ENCODE peak calls at places on chromosomes 16 and 17, in ten cellular contexts. One of them, this sample, is unnamed.

GRCh38 chr17:45361451-45361850 is 44.6 kb upstream of the MAP3K14 start:
- DNase-seq in cardiac muscle cell: no peak
- DNase-seq in HuH-7.5: no peak
- DNase-seq in AG10803: no peak
- DNase-seq in stimulated activated CD8-positive, alpha-beta memory T cell treated with anti-CD3 and anti-CD28 coated beads, Interleukin-4, amount 100 ng/mL, for 4 hours: no peak
- DNase-seq in fibroblast of lung: no peak
- DNase-seq in CD4-positive, alpha-beta memory T cell: no peak
- DNase-seq in activated T-cell treated with anti-CD3 and anti-CD28 coated beads, Interleukin-2, amount 50 U/mL, for 72 hours: no peak
- DNase-seq in EL: no peak
- DNase-seq in CD4-positive, alpha-beta T cell: no peak
- DNase-seq in this sample: no peak

GRCh38 chr16:4648917-4649316 is 24.3 kb downstream of the MGRN1 start:
- DNase-seq in cardiac muscle cell: no peak
- DNase-seq in HuH-7.5: no peak
- DNase-seq in AG10803: no peak
- DNase-seq in stimulated activated CD8-positive, alpha-beta memory T cell treated with anti-CD3 and anti-CD28 coated beads, Interleukin-4, amount 100 ng/mL, for 4 hours: no peak
- DNase-seq in fibroblast of lung: no peak
- DNase-seq in CD4-positive, alpha-beta memory T cell: no peak
- DNase-seq in activated T-cell treated with anti-CD3 and anti-CD28 coated beads, Interleukin-2, amount 50 U/mL, for 72 hours: no peak
- DNase-seq in EL: no peak
- DNase-seq in CD4-positive, alpha-beta T cell: no peak
- DNase-seq in this sample: no peak

GRCh38 chr16:56988948-56989945 is at the start of gene NLRC5:
- DNase-seq in cardiac muscle cell: peak
- DNase-seq in HuH-7.5: peak
- DNase-seq in AG10803: peak
- DNase-seq in stimulated activated CD8-positive, alpha-beta memory T cell treated with anti-CD3 and anti-CD28 coated beads, Interleukin-4, amount 100 ng/mL, for 4 hours: peak
- DNase-seq in fibroblast of lung: peak
- DNase-seq in CD4-positive, alpha-beta memory T cell: peak
- DNase-seq in activated T-cell treated with anti-CD3 and anti-CD28 coated beads, Interleukin-2, amount 50 U/mL, for 72 hours: peak
- DNase-seq in EL: peak
- DNase-seq in CD4-positive, alpha-beta T cell: peak
- DNase-seq in this sample: peak

GRCh38 chr17:56172517-56172982 is 19.3 kb downstream of the ANKFN1 start:
- DNase-seq in cardiac muscle cell: peak
- DNase-seq in HuH-7.5: no peak
- DNase-seq in AG10803: peak
- DNase-seq in stimulated activated CD8-positive, alpha-beta memory T cell treated with anti-CD3 and anti-CD28 coated beads, Interleukin-4, amount 100 ng/mL, for 4 hours: no peak
- DNase-seq in fibroblast of lung: no peak
- DNase-seq in CD4-positive, alpha-beta memory T cell: no peak
- DNase-seq in activated T-cell treated with anti-CD3 and anti-CD28 coated beads, Interleukin-2, amount 50 U/mL, for 72 hours: no peak
- DNase-seq in EL: peak
- DNase-seq in CD4-positive, alpha-beta T cell: no peak
- DNase-seq in this sample: no peak

GRCh38 chr17:50354198-50354597 is 8.3 kb downstream of the XYLT2 start:
- DNase-seq in cardiac muscle cell: no peak
- DNase-seq in HuH-7.5: no peak
- DNase-seq in AG10803: no peak
- DNase-seq in stimulated activated CD8-positive, alpha-beta memory T cell treated with anti-CD3 and anti-CD28 coated beads, Interleukin-4, amount 100 ng/mL, for 4 hours: no peak
- DNase-seq in fibroblast of lung: no peak
- DNase-seq in CD4-positive, alpha-beta memory T cell: no peak
- DNase-seq in activated T-cell treated with anti-CD3 and anti-CD28 coated beads, Interleukin-2, amount 50 U/mL, for 72 hours: no peak
- DNase-seq in EL: no peak
- DNase-seq in CD4-positive, alpha-beta T cell: no peak
- DNase-seq in this sample: no peak

GRCh38 chr17:46072998-46073397 is 73.9 kb downstream of the STH start:
- DNase-seq in cardiac muscle cell: no peak
- DNase-seq in HuH-7.5: no peak
- DNase-seq in AG10803: peak
- DNase-seq in stimulated activated CD8-positive, alpha-beta memory T cell treated with anti-CD3 and anti-CD28 coated beads, Interleukin-4, amount 100 ng/mL, for 4 hours: no peak
- DNase-seq in fibroblast of lung: peak
- DNase-seq in CD4-positive, alpha-beta memory T cell: no peak
- DNase-seq in activated T-cell treated with anti-CD3 and anti-CD28 coated beads, Interleukin-2, amount 50 U/mL, for 72 hours: no peak
- DNase-seq in EL: peak
- DNase-seq in CD4-positive, alpha-beta T cell: no peak
- DNase-seq in this sample: no peak

GRCh38 chr17:58965221-58965620 is 141.5 kb downstream of the TRIM37 start:
- DNase-seq in cardiac muscle cell: no peak
- DNase-seq in HuH-7.5: no peak
- DNase-seq in AG10803: no peak
- DNase-seq in stimulated activated CD8-positive, alpha-beta memory T cell treated with anti-CD3 and anti-CD28 coated beads, Interleukin-4, amount 100 ng/mL, for 4 hours: no peak
- DNase-seq in fibroblast of lung: no peak
- DNase-seq in CD4-positive, alpha-beta memory T cell: no peak
- DNase-seq in activated T-cell treated with anti-CD3 and anti-CD28 coated beads, Interleukin-2, amount 50 U/mL, for 72 hours: no peak
- DNase-seq in EL: no peak
- DNase-seq in CD4-positive, alpha-beta T cell: no peak
- DNase-seq in this sample: no peak

GRCh38 chr17:55635253-55635766 is 87.4 kb downstream of the TMEM100 start:
- DNase-seq in cardiac muscle cell: no peak
- DNase-seq in HuH-7.5: no peak
- DNase-seq in AG10803: no peak
- DNase-seq in stimulated activated CD8-positive, alpha-beta memory T cell treated with anti-CD3 and anti-CD28 coated beads, Interleukin-4, amount 100 ng/mL, for 4 hours: no peak
- DNase-seq in fibroblast of lung: no peak
- DNase-seq in CD4-positive, alpha-beta memory T cell: no peak
- DNase-seq in activated T-cell treated with anti-CD3 and anti-CD28 coated beads, Interleukin-2, amount 50 U/mL, for 72 hours: no peak
- DNase-seq in EL: no peak
- DNase-seq in CD4-positive, alpha-beta T cell: no peak
- DNase-seq in this sample: no peak

GRCh38 chr16:71933913-71934696 is 38.8 kb downstream of the IST1 start:
- DNase-seq in cardiac muscle cell: no peak
- DNase-seq in HuH-7.5: no peak
- DNase-seq in AG10803: peak
- DNase-seq in stimulated activated CD8-positive, alpha-beta memory T cell treated with anti-CD3 and anti-CD28 coated beads, Interleukin-4, amount 100 ng/mL, for 4 hours: no peak
- DNase-seq in fibroblast of lung: peak
- DNase-seq in CD4-positive, alpha-beta memory T cell: no peak
- DNase-seq in activated T-cell treated with anti-CD3 and anti-CD28 coated beads, Interleukin-2, amount 50 U/mL, for 72 hours: no peak
- DNase-seq in EL: peak
- DNase-seq in CD4-positive, alpha-beta T cell: no peak
- DNase-seq in this sample: no peak

GRCh38 chr17:19376799-19377198 is 1.5 kb upstream of the MAPK7 start:
- DNase-seq in cardiac muscle cell: no peak
- DNase-seq in HuH-7.5: no peak
- DNase-seq in AG10803: no peak
- DNase-seq in stimulated activated CD8-positive, alpha-beta memory T cell treated with anti-CD3 and anti-CD28 coated beads, Interleukin-4, amount 100 ng/mL, for 4 hours: no peak
- DNase-seq in fibroblast of lung: no peak
- DNase-seq in CD4-positive, alpha-beta memory T cell: no peak
- DNase-seq in activated T-cell treated with anti-CD3 and anti-CD28 coated beads, Interleukin-2, amount 50 U/mL, for 72 hours: no peak
- DNase-seq in EL: no peak
- DNase-seq in CD4-positive, alpha-beta T cell: no peak
- DNase-seq in this sample: no peak

GRCh38 chr17:59893617-59894100 is 738 bp downstream of the RPS6KB1 start:
- DNase-seq in cardiac muscle cell: peak
- DNase-seq in HuH-7.5: peak
- DNase-seq in AG10803: peak
- DNase-seq in stimulated activated CD8-positive, alpha-beta memory T cell treated with anti-CD3 and anti-CD28 coated beads, Interleukin-4, amount 100 ng/mL, for 4 hours: peak
- DNase-seq in fibroblast of lung: peak
- DNase-seq in CD4-positive, alpha-beta memory T cell: no peak
- DNase-seq in activated T-cell treated with anti-CD3 and anti-CD28 coated beads, Interleukin-2, amount 50 U/mL, for 72 hours: peak
- DNase-seq in EL: peak
- DNase-seq in CD4-positive, alpha-beta T cell: no peak
- DNase-seq in this sample: no peak

GRCh38 chr17:67372751-67373150 is 4.3 kb upstream of the PITPNC1 start:
- DNase-seq in cardiac muscle cell: no peak
- DNase-seq in HuH-7.5: no peak
- DNase-seq in AG10803: no peak
- DNase-seq in stimulated activated CD8-positive, alpha-beta memory T cell treated with anti-CD3 and anti-CD28 coated beads, Interleukin-4, amount 100 ng/mL, for 4 hours: no peak
- DNase-seq in fibroblast of lung: no peak
- DNase-seq in CD4-positive, alpha-beta memory T cell: no peak
- DNase-seq in activated T-cell treated with anti-CD3 and anti-CD28 coated beads, Interleukin-2, amount 50 U/mL, for 72 hours: no peak
- DNase-seq in EL: no peak
- DNase-seq in CD4-positive, alpha-beta T cell: no peak
- DNase-seq in this sample: no peak

GRCh38 chr17:73029021-73029420 is 63.5 kb downstream of the SLC39A11 start:
- DNase-seq in cardiac muscle cell: no peak
- DNase-seq in HuH-7.5: no peak
- DNase-seq in AG10803: no peak
- DNase-seq in stimulated activated CD8-positive, alpha-beta memory T cell treated with anti-CD3 and anti-CD28 coated beads, Interleukin-4, amount 100 ng/mL, for 4 hours: no peak
- DNase-seq in fibroblast of lung: no peak
- DNase-seq in CD4-positive, alpha-beta memory T cell: no peak
- DNase-seq in activated T-cell treated with anti-CD3 and anti-CD28 coated beads, Interleukin-2, amount 50 U/mL, for 72 hours: no peak
- DNase-seq in EL: no peak
- DNase-seq in CD4-positive, alpha-beta T cell: no peak
- DNase-seq in this sample: no peak

GRCh38 chr17:73052923-73053322 is 39.6 kb downstream of the SLC39A11 start:
- DNase-seq in cardiac muscle cell: no peak
- DNase-seq in HuH-7.5: no peak
- DNase-seq in AG10803: no peak
- DNase-seq in stimulated activated CD8-positive, alpha-beta memory T cell treated with anti-CD3 and anti-CD28 coated beads, Interleukin-4, amount 100 ng/mL, for 4 hours: no peak
- DNase-seq in fibroblast of lung: no peak
- DNase-seq in CD4-positive, alpha-beta memory T cell: no peak
- DNase-seq in activated T-cell treated with anti-CD3 and anti-CD28 coated beads, Interleukin-2, amount 50 U/mL, for 72 hours: no peak
- DNase-seq in EL: no peak
- DNase-seq in CD4-positive, alpha-beta T cell: no peak
- DNase-seq in this sample: no peak

GRCh38 chr17:2709173-2709661 is 2.3 kb downstream of the CLUH start:
- DNase-seq in cardiac muscle cell: no peak
- DNase-seq in HuH-7.5: no peak
- DNase-seq in AG10803: peak
- DNase-seq in stimulated activated CD8-positive, alpha-beta memory T cell treated with anti-CD3 and anti-CD28 coated beads, Interleukin-4, amount 100 ng/mL, for 4 hours: no peak
- DNase-seq in fibroblast of lung: no peak
- DNase-seq in CD4-positive, alpha-beta memory T cell: no peak
- DNase-seq in activated T-cell treated with anti-CD3 and anti-CD28 coated beads, Interleukin-2, amount 50 U/mL, for 72 hours: no peak
- DNase-seq in EL: no peak
- DNase-seq in CD4-positive, alpha-beta T cell: no peak
- DNase-seq in this sample: no peak

GRCh38 chr17:28552201-28552999 is at the start of gene UNC119:
- DNase-seq in cardiac muscle cell: peak
- DNase-seq in HuH-7.5: peak
- DNase-seq in AG10803: peak
- DNase-seq in stimulated activated CD8-positive, alpha-beta memory T cell treated with anti-CD3 and anti-CD28 coated beads, Interleukin-4, amount 100 ng/mL, for 4 hours: peak
- DNase-seq in fibroblast of lung: peak
- DNase-seq in CD4-positive, alpha-beta memory T cell: peak
- DNase-seq in activated T-cell treated with anti-CD3 and anti-CD28 coated beads, Interleukin-2, amount 50 U/mL, for 72 hours: peak
- DNase-seq in EL: peak
- DNase-seq in CD4-positive, alpha-beta T cell: peak
- DNase-seq in this sample: peak

GRCh38 chr16:55275869-55276268 is 48.1 kb upstream of the IRX6 start:
- DNase-seq in cardiac muscle cell: no peak
- DNase-seq in HuH-7.5: no peak
- DNase-seq in AG10803: no peak
- DNase-seq in stimulated activated CD8-positive, alpha-beta memory T cell treated with anti-CD3 and anti-CD28 coated beads, Interleukin-4, amount 100 ng/mL, for 4 hours: no peak
- DNase-seq in fibroblast of lung: no peak
- DNase-seq in CD4-positive, alpha-beta memory T cell: no peak
- DNase-seq in activated T-cell treated with anti-CD3 and anti-CD28 coated beads, Interleukin-2, amount 50 U/mL, for 72 hours: no peak
- DNase-seq in EL: no peak
- DNase-seq in CD4-positive, alpha-beta T cell: no peak
- DNase-seq in this sample: no peak

GRCh38 chr17:34606721-34607120 is 27.3 kb downstream of the TMEM132E start:
- DNase-seq in cardiac muscle cell: no peak
- DNase-seq in HuH-7.5: no peak
- DNase-seq in AG10803: no peak
- DNase-seq in stimulated activated CD8-positive, alpha-beta memory T cell treated with anti-CD3 and anti-CD28 coated beads, Interleukin-4, amount 100 ng/mL, for 4 hours: no peak
- DNase-seq in fibroblast of lung: no peak
- DNase-seq in CD4-positive, alpha-beta memory T cell: no peak
- DNase-seq in activated T-cell treated with anti-CD3 and anti-CD28 coated beads, Interleukin-2, amount 50 U/mL, for 72 hours: no peak
- DNase-seq in EL: no peak
- DNase-seq in CD4-positive, alpha-beta T cell: no peak
- DNase-seq in this sample: no peak

GRCh38 chr17:27326051-27326450 is 32.1 kb downstream of the WSB1 start:
- DNase-seq in cardiac muscle cell: no peak
- DNase-seq in HuH-7.5: no peak
- DNase-seq in AG10803: no peak
- DNase-seq in stimulated activated CD8-positive, alpha-beta memory T cell treated with anti-CD3 and anti-CD28 coated beads, Interleukin-4, amount 100 ng/mL, for 4 hours: no peak
- DNase-seq in fibroblast of lung: no peak
- DNase-seq in CD4-positive, alpha-beta memory T cell: no peak
- DNase-seq in activated T-cell treated with anti-CD3 and anti-CD28 coated beads, Interleukin-2, amount 50 U/mL, for 72 hours: no peak
- DNase-seq in EL: no peak
- DNase-seq in CD4-positive, alpha-beta T cell: no peak
- DNase-seq in this sample: no peak

GRCh38 chr17:83152745-83153611 is 73.6 kb downstream of the METRNL start:
- DNase-seq in cardiac muscle cell: no peak
- DNase-seq in HuH-7.5: no peak
- DNase-seq in AG10803: no peak
- DNase-seq in stimulated activated CD8-positive, alpha-beta memory T cell treated with anti-CD3 and anti-CD28 coated beads, Interleukin-4, amount 100 ng/mL, for 4 hours: no peak
- DNase-seq in fibroblast of lung: no peak
- DNase-seq in CD4-positive, alpha-beta memory T cell: no peak
- DNase-seq in activated T-cell treated with anti-CD3 and anti-CD28 coated beads, Interleukin-2, amount 50 U/mL, for 72 hours: no peak
- DNase-seq in EL: no peak
- DNase-seq in CD4-positive, alpha-beta T cell: no peak
- DNase-seq in this sample: no peak

GRCh38 chr16:5056347-5056746 is 9.4 kb downstream of the C16orf89 start:
- DNase-seq in cardiac muscle cell: peak
- DNase-seq in HuH-7.5: no peak
- DNase-seq in AG10803: no peak
- DNase-seq in stimulated activated CD8-positive, alpha-beta memory T cell treated with anti-CD3 and anti-CD28 coated beads, Interleukin-4, amount 100 ng/mL, for 4 hours: peak
- DNase-seq in fibroblast of lung: no peak
- DNase-seq in CD4-positive, alpha-beta memory T cell: peak
- DNase-seq in activated T-cell treated with anti-CD3 and anti-CD28 coated beads, Interleukin-2, amount 50 U/mL, for 72 hours: peak
- DNase-seq in EL: peak
- DNase-seq in CD4-positive, alpha-beta T cell: peak
- DNase-seq in this sample: peak

GRCh38 chr17:50584749-50585148 is 24.2 kb downstream of the CACNA1G start:
- DNase-seq in cardiac muscle cell: no peak
- DNase-seq in HuH-7.5: no peak
- DNase-seq in AG10803: no peak
- DNase-seq in stimulated activated CD8-positive, alpha-beta memory T cell treated with anti-CD3 and anti-CD28 coated beads, Interleukin-4, amount 100 ng/mL, for 4 hours: no peak
- DNase-seq in fibroblast of lung: no peak
- DNase-seq in CD4-positive, alpha-beta memory T cell: no peak
- DNase-seq in activated T-cell treated with anti-CD3 and anti-CD28 coated beads, Interleukin-2, amount 50 U/mL, for 72 hours: no peak
- DNase-seq in EL: no peak
- DNase-seq in CD4-positive, alpha-beta T cell: no peak
- DNase-seq in this sample: no peak

GRCh38 chr16:55331648-55332185 is 7.7 kb downstream of the IRX6 start:
- DNase-seq in cardiac muscle cell: no peak
- DNase-seq in HuH-7.5: no peak
- DNase-seq in AG10803: no peak
- DNase-seq in stimulated activated CD8-positive, alpha-beta memory T cell treated with anti-CD3 and anti-CD28 coated beads, Interleukin-4, amount 100 ng/mL, for 4 hours: no peak
- DNase-seq in fibroblast of lung: no peak
- DNase-seq in CD4-positive, alpha-beta memory T cell: no peak
- DNase-seq in activated T-cell treated with anti-CD3 and anti-CD28 coated beads, Interleukin-2, amount 50 U/mL, for 72 hours: no peak
- DNase-seq in EL: no peak
- DNase-seq in CD4-positive, alpha-beta T cell: no peak
- DNase-seq in this sample: no peak

GRCh38 chr16:81908466-81909230 is 102.6 kb downstream of the SDR42E1 start:
- DNase-seq in cardiac muscle cell: no peak
- DNase-seq in HuH-7.5: no peak
- DNase-seq in AG10803: no peak
- DNase-seq in stimulated activated CD8-positive, alpha-beta memory T cell treated with anti-CD3 and anti-CD28 coated beads, Interleukin-4, amount 100 ng/mL, for 4 hours: no peak
- DNase-seq in fibroblast of lung: no peak
- DNase-seq in CD4-positive, alpha-beta memory T cell: no peak
- DNase-seq in activated T-cell treated with anti-CD3 and anti-CD28 coated beads, Interleukin-2, amount 50 U/mL, for 72 hours: no peak
- DNase-seq in EL: no peak
- DNase-seq in CD4-positive, alpha-beta T cell: no peak
- DNase-seq in this sample: no peak

GRCh38 chr17:13480877-13481276 is 120.9 kb downstream of the HS3ST3A1 start:
- DNase-seq in cardiac muscle cell: no peak
- DNase-seq in HuH-7.5: no peak
- DNase-seq in AG10803: no peak
- DNase-seq in stimulated activated CD8-positive, alpha-beta memory T cell treated with anti-CD3 and anti-CD28 coated beads, Interleukin-4, amount 100 ng/mL, for 4 hours: no peak
- DNase-seq in fibroblast of lung: no peak
- DNase-seq in CD4-positive, alpha-beta memory T cell: no peak
- DNase-seq in activated T-cell treated with anti-CD3 and anti-CD28 coated beads, Interleukin-2, amount 50 U/mL, for 72 hours: no peak
- DNase-seq in EL: no peak
- DNase-seq in CD4-positive, alpha-beta T cell: no peak
- DNase-seq in this sample: no peak

GRCh38 chr16:67919618-67920210 is 11.9 kb downstream of the CTRL start:
- DNase-seq in cardiac muscle cell: no peak
- DNase-seq in HuH-7.5: no peak
- DNase-seq in AG10803: no peak
- DNase-seq in stimulated activated CD8-positive, alpha-beta memory T cell treated with anti-CD3 and anti-CD28 coated beads, Interleukin-4, amount 100 ng/mL, for 4 hours: no peak
- DNase-seq in fibroblast of lung: no peak
- DNase-seq in CD4-positive, alpha-beta memory T cell: no peak
- DNase-seq in activated T-cell treated with anti-CD3 and anti-CD28 coated beads, Interleukin-2, amount 50 U/mL, for 72 hours: no peak
- DNase-seq in EL: no peak
- DNase-seq in CD4-positive, alpha-beta T cell: no peak
- DNase-seq in this sample: no peak

GRCh38 chr17:4032245-4032644 is 68.0 kb upstream of the ATP2A3 start:
- DNase-seq in cardiac muscle cell: no peak
- DNase-seq in HuH-7.5: no peak
- DNase-seq in AG10803: no peak
- DNase-seq in stimulated activated CD8-positive, alpha-beta memory T cell treated with anti-CD3 and anti-CD28 coated beads, Interleukin-4, amount 100 ng/mL, for 4 hours: no peak
- DNase-seq in fibroblast of lung: no peak
- DNase-seq in CD4-positive, alpha-beta memory T cell: no peak
- DNase-seq in activated T-cell treated with anti-CD3 and anti-CD28 coated beads, Interleukin-2, amount 50 U/mL, for 72 hours: no peak
- DNase-seq in EL: no peak
- DNase-seq in CD4-positive, alpha-beta T cell: no peak
- DNase-seq in this sample: no peak

GRCh38 chr17:34434065-34434464 is 71.0 kb upstream of the CCL1 start:
- DNase-seq in cardiac muscle cell: no peak
- DNase-seq in HuH-7.5: no peak
- DNase-seq in AG10803: no peak
- DNase-seq in stimulated activated CD8-positive, alpha-beta memory T cell treated with anti-CD3 and anti-CD28 coated beads, Interleukin-4, amount 100 ng/mL, for 4 hours: no peak
- DNase-seq in fibroblast of lung: no peak
- DNase-seq in CD4-positive, alpha-beta memory T cell: no peak
- DNase-seq in activated T-cell treated with anti-CD3 and anti-CD28 coated beads, Interleukin-2, amount 50 U/mL, for 72 hours: no peak
- DNase-seq in EL: no peak
- DNase-seq in CD4-positive, alpha-beta T cell: no peak
- DNase-seq in this sample: no peak

This sample was measured in naive thymus-derived CD8-positive, alpha-beta T cell.